ENCODE peak calls at places on chromosomes 1 and 21, in four cellular contexts. One of them, this sample, is unnamed.

GRCh38 chr1:16076871-16077250 is 3.4 kb upstream of the FAM131C start:
- DNase-seq in PC-3: peak; percentile 75
- DNase-seq in neuronal stem cell: no peak
- DNase-seq in H9: no peak
- DNase-seq in this sample: no peak

GRCh38 chr1:226324479-226324878 is 15.5 kb upstream of the LIN9 start:
- DNase-seq in PC-3: no peak
- DNase-seq in neuronal stem cell: no peak
- DNase-seq in H9: no peak
- DNase-seq in this sample: no peak

GRCh38 chr1:67608661-67609571 is 76.1 kb upstream of the GADD45A start:
- DNase-seq in PC-3: no peak
- DNase-seq in neuronal stem cell: no peak
- DNase-seq in H9: no peak
- DNase-seq in this sample: no peak

GRCh38 chr1:176504848-176505553 is 42.0 kb downstream of the PAPPA2 start:
- DNase-seq in PC-3: no peak
- DNase-seq in neuronal stem cell: no peak
- DNase-seq in H9: no peak
- DNase-seq in this sample: no peak

GRCh38 chr1:10474613-10475507 is at the start of gene PEX14:
- DNase-seq in PC-3: peak; percentile 88
- DNase-seq in neuronal stem cell: peak; percentile 83
- DNase-seq in H9: peak; percentile 96
- DNase-seq in this sample: peak; percentile 91

GRCh38 chr1:36151133-36151844 is 2.0 kb upstream of the TRAPPC3 start:
- DNase-seq in PC-3: no peak
- DNase-seq in neuronal stem cell: no peak
- DNase-seq in H9: no peak
- DNase-seq in this sample: no peak

GRCh38 chr21:15309721-15310120 is 244.9 kb upstream of the NRIP1 start:
- DNase-seq in PC-3: no peak
- DNase-seq in neuronal stem cell: no peak
- DNase-seq in H9: no peak
- DNase-seq in this sample: no peak

GRCh38 chr1:57485643-57486042 is 61.8 kb upstream of the DAB1 start:
- DNase-seq in PC-3: peak; percentile 2
- DNase-seq in neuronal stem cell: no peak
- DNase-seq in H9: no peak
- DNase-seq in this sample: no peak

GRCh38 chr1:55217226-55217996 is 2.2 kb upstream of the USP24 start:
- DNase-seq in PC-3: peak; percentile 63
- DNase-seq in neuronal stem cell: no peak
- DNase-seq in H9: no peak
- DNase-seq in this sample: peak; percentile 57

GRCh38 chr1:42888013-42888633 is 41.7 kb downstream of the ZNF691 start:
- DNase-seq in PC-3: no peak
- DNase-seq in neuronal stem cell: no peak
- DNase-seq in H9: peak; percentile 36
- DNase-seq in this sample: no peak

GRCh38 chr1:163056832-163057231 is 12.3 kb upstream of the RGS4 start:
- DNase-seq in PC-3: peak; percentile 24
- DNase-seq in neuronal stem cell: no peak
- DNase-seq in H9: no peak
- DNase-seq in this sample: no peak

GRCh38 chr1:109897244-109897955 is 13.2 kb upstream of the CSF1 start:
- DNase-seq in PC-3: peak; percentile 26
- DNase-seq in neuronal stem cell: no peak
- DNase-seq in H9: no peak
- DNase-seq in this sample: no peak

GRCh38 chr1:190067592-190067991 is 410.1 kb downstream of the BRINP3 start:
- DNase-seq in PC-3: peak; percentile 39
- DNase-seq in neuronal stem cell: no peak
- DNase-seq in H9: no peak
- DNase-seq in this sample: no peak

GRCh38 chr1:162357681-162358266 is 18.9 kb downstream of the SPATA46 start:
- DNase-seq in PC-3: peak; percentile 75
- DNase-seq in neuronal stem cell: peak; percentile 51
- DNase-seq in H9: peak; percentile 41
- DNase-seq in this sample: peak; percentile 57

GRCh38 chr1:230641346-230641745 is 935 bp upstream of the COG2 start:
- DNase-seq in PC-3: peak; percentile 60
- DNase-seq in neuronal stem cell: no peak
- DNase-seq in H9: no peak
- DNase-seq in this sample: no peak

GRCh38 chr1:213689260-213689659 is 298.5 kb upstream of the PROX1 start:
- DNase-seq in PC-3: no peak
- DNase-seq in neuronal stem cell: no peak
- DNase-seq in H9: no peak
- DNase-seq in this sample: no peak

GRCh38 chr1:23916209-23917131 is 3.3 kb upstream of the CNR2 start:
- DNase-seq in PC-3: peak; percentile 84
- DNase-seq in neuronal stem cell: peak; percentile 54
- DNase-seq in H9: peak; percentile 87
- DNase-seq in this sample: peak; percentile 81

GRCh38 chr1:176567190-176567794 is 104.3 kb downstream of the PAPPA2 start:
- DNase-seq in PC-3: peak; percentile 83
- DNase-seq in neuronal stem cell: no peak
- DNase-seq in H9: no peak
- DNase-seq in this sample: no peak

GRCh38 chr1:147613506-147613905 is 56.8 kb downstream of the ACP6 start:
- DNase-seq in PC-3: no peak
- DNase-seq in neuronal stem cell: no peak
- DNase-seq in H9: no peak
- DNase-seq in this sample: no peak

GRCh38 chr1:12179111-12179519 is 12.3 kb downstream of the TNFRSF1B start:
- DNase-seq in PC-3: no peak
- DNase-seq in neuronal stem cell: no peak
- DNase-seq in H9: no peak
- DNase-seq in this sample: no peak

GRCh38 chr1:200096774-200097173 is 69.3 kb downstream of the NR5A2 start:
- DNase-seq in PC-3: no peak
- DNase-seq in neuronal stem cell: no peak
- DNase-seq in H9: no peak
- DNase-seq in this sample: no peak

GRCh38 chr1:108699375-108700332 is 7.5 kb downstream of the PRPF38B start:
- DNase-seq in PC-3: no peak
- DNase-seq in neuronal stem cell: no peak
- DNase-seq in H9: no peak
- DNase-seq in this sample: no peak

GRCh38 chr21:34598931-34599400 is 15.9 kb downstream of the RCAN1 start:
- DNase-seq in PC-3: peak; percentile 93
- DNase-seq in neuronal stem cell: no peak
- DNase-seq in H9: no peak
- DNase-seq in this sample: no peak

GRCh38 chr21:35204850-35205564 is 155.9 kb upstream of the RUNX1 start:
- DNase-seq in PC-3: no peak
- DNase-seq in neuronal stem cell: no peak
- DNase-seq in H9: no peak
- DNase-seq in this sample: peak; percentile 60

GRCh38 chr21:31398574-31398973 is 54.5 kb upstream of the TIAM1 start:
- DNase-seq in PC-3: no peak
- DNase-seq in neuronal stem cell: no peak
- DNase-seq in H9: no peak
- DNase-seq in this sample: no peak

GRCh38 chr1:212680691-212681090 is 18.9 kb downstream of the BATF3 start:
- DNase-seq in PC-3: no peak
- DNase-seq in neuronal stem cell: no peak
- DNase-seq in H9: no peak
- DNase-seq in this sample: no peak

GRCh38 chr21:42405064-42406059 is 1.7 kb downstream of the UBASH3A start:
- DNase-seq in PC-3: no peak
- DNase-seq in neuronal stem cell: no peak
- DNase-seq in H9: no peak
- DNase-seq in this sample: no peak

GRCh38 chr1:172487550-172487949 is 43.7 kb upstream of the PIGC start:
- DNase-seq in PC-3: no peak
- DNase-seq in neuronal stem cell: peak; percentile 12
- DNase-seq in H9: no peak
- DNase-seq in this sample: no peak

GRCh38 chr1:14707774-14708450 is 109.4 kb downstream of the KAZN start:
- DNase-seq in PC-3: no peak
- DNase-seq in neuronal stem cell: no peak
- DNase-seq in H9: no peak
- DNase-seq in this sample: no peak

GRCh38 chr1:237041795-237042466 is at the start of gene RYR2:
- DNase-seq in PC-3: no peak
- DNase-seq in neuronal stem cell: peak; percentile 60
- DNase-seq in H9: peak; percentile 87
- DNase-seq in this sample: no peak

DNA sequence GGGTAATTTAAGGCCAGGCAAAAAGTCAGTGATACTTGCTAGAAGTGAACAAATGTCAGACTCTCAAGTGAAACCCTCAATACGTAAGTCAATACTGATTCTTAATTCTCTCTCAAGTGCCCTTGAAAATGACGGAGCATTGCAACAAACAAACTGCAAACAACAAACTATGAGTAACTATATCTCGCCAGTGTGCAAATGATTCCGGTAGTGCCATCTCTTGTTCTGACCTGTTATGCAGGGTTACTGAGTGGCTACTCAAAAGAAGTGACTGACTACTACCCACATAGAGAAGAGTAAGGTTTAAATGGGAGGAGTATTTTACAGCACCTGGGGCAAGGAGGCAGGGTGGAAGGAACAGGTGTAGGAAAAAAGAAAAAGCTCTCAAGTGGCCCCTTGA is 1.6 kb downstream of the SLC19A2 start:
- DNase-seq in PC-3: peak; percentile 55
- DNase-seq in neuronal stem cell: no peak
- DNase-seq in H9: no peak
- DNase-seq in this sample: no peak
- H3K9ac ChIP-seq in PC-3: peak overlapping the region; percentile 77
- H3K9ac ChIP-seq in neuronal stem cell: no peak overlapping the region
- H3K9ac ChIP-seq in H9: no peak overlapping the region
- H3K9ac ChIP-seq in this sample: no peak overlapping the region

DNA sequence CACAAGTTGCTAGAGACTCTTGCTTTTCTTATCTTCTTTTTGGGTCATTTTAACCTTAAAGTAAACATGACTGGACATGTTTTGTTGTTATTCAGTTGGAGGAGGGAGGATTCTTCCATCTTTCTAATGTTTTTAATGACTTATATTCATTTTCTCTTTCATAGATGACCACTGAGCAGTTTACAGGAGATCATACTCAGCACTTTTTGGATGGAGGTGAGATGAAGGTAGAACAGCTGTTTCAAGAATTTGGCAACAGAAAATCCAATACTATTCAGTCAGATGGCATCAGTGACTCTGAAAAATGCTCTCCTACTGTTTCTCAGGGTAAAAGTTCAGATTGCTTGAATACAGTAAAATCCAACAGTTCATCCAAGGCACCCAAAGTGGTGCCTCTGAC is 11.9 kb downstream of the DYRK3 start:
- DNase-seq in PC-3: no peak
- DNase-seq in neuronal stem cell: no peak
- DNase-seq in H9: no peak
- DNase-seq in this sample: no peak
- H3K4me1 ChIP-seq in PC-3: peaks cover 13% of the 10 kb centered on the region
- H3K4me1 ChIP-seq in neuronal stem cell: no peaks in the 10 kb centered on the region
- H3K4me1 ChIP-seq in H9: no peaks in the 10 kb centered on the region
- H3K4me1 ChIP-seq in this sample: no peaks in the 10 kb centered on the region

GRCh38 chr1:76337777-76338176 is 263.2 kb downstream of the ST6GALNAC3 start:
- DNase-seq in PC-3: no peak
- DNase-seq in neuronal stem cell: no peak
- DNase-seq in H9: no peak
- DNase-seq in this sample: no peak
- H3K9ac ChIP-seq in PC-3: no peak overlapping the region
- H3K9ac ChIP-seq in neuronal stem cell: no peak overlapping the region
- H3K9ac ChIP-seq in H9: no peak overlapping the region
- H3K9ac ChIP-seq in this sample: no peak overlapping the region

GRCh38 chr1:234719454-234720258 is 109.7 kb upstream of the IRF2BP2 start:
- DNase-seq in PC-3: no peak
- DNase-seq in neuronal stem cell: no peak
- DNase-seq in H9: peak; percentile 17
- DNase-seq in this sample: no peak
- H3K4me1 ChIP-seq in PC-3: peaks cover 27% of the 10 kb centered on the region
- H3K4me1 ChIP-seq in neuronal stem cell: peaks cover 46% of the 10 kb centered on the region
- H3K4me1 ChIP-seq in H9: peaks cover 8% of the 10 kb centered on the region
- H3K4me1 ChIP-seq in this sample: peaks cover 37% of the 10 kb centered on the region

GRCh38 chr1:181113061-181113695 is 24.7 kb downstream of the IER5 start:
- DNase-seq in PC-3: peak; percentile 88
- DNase-seq in neuronal stem cell: no peak
- DNase-seq in H9: no peak
- DNase-seq in this sample: no peak
- H3K9ac ChIP-seq in PC-3: peak overlapping the region; percentile 95
- H3K9ac ChIP-seq in neuronal stem cell: no peak overlapping the region
- H3K9ac ChIP-seq in H9: no peak overlapping the region
- H3K9ac ChIP-seq in this sample: no peak overlapping the region

GRCh38 chr1:18951818-18952391 is 4.6 kb downstream of the IFFO2 start:
- DNase-seq in PC-3: no peak
- DNase-seq in neuronal stem cell: no peak
- DNase-seq in H9: no peak
- DNase-seq in this sample: no peak
- H3K4me1 ChIP-seq in PC-3: peaks cover 52% of the 10 kb centered on the region
- H3K4me1 ChIP-seq in neuronal stem cell: peaks cover 45% of the 10 kb centered on the region
- H3K4me1 ChIP-seq in H9: peaks cover 6% of the 10 kb centered on the region
- H3K4me1 ChIP-seq in this sample: peaks cover 14% of the 10 kb centered on the region

DNA sequence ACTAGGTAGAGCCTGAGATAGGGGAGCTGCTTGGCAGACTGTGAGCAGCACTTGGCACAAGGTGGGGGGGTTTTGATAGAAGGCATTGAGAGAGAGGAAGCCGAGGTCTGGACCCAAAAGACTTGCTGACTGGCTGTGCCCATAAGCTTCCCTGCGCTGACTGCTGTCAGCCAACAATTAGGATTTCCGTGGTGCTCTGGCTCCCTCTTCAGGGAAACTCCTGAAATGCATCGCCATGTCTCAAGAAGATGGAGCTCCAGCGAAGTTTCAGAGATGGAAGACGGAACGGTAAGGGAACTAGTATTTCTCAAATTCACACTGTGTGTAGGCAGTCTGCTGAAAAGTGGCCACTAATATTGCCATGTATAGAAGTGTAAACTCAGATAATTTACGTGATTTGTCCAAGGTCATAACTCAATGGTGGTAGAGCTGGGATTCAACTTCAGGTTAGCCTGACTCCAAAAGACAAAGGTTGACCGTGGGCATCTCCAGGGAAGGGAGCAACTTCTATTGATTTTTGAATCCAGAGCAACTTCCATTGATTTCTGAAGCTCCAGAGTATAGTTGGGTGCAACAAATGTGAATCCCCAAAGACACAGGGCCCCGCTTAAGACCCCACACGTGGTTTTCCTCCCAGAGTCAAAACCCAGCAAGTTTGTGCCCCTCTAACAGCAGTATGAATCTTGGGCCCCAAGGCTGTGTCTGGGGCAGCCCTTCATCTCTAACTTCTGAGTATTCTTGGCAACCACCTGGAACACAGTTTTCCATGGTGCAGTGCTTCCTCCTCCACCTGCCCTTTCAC is 44.5 kb upstream of the CRNN start:
- DNase-seq in PC-3: peak; percentile 94
- DNase-seq in neuronal stem cell: peak; percentile 31
- DNase-seq in H9: peak; percentile 34
- DNase-seq in this sample: peak; percentile 84
- H3K9ac ChIP-seq in PC-3: no peak overlapping the region
- H3K9ac ChIP-seq in neuronal stem cell: no peak overlapping the region
- H3K9ac ChIP-seq in H9: no peak overlapping the region
- H3K9ac ChIP-seq in this sample: no peak overlapping the region

GRCh38 chr1:53125122-53125521 is 17.3 kb downstream of the SLC1A7 start:
- DNase-seq in PC-3: no peak
- DNase-seq in neuronal stem cell: no peak
- DNase-seq in H9: no peak
- DNase-seq in this sample: no peak
- H3K4me1 ChIP-seq in PC-3: peaks cover 11% of the 10 kb centered on the region
- H3K4me1 ChIP-seq in neuronal stem cell: peaks cover 17% of the 10 kb centered on the region
- H3K4me1 ChIP-seq in H9: no peaks in the 10 kb centered on the region
- H3K4me1 ChIP-seq in this sample: no peaks in the 10 kb centered on the region

This sample was measured in colonic mucosa.